ENCODE peak calls at places on chromosomes 7 and 10, in seven cellular contexts. W is cardiac muscle cell, D is GM23248, Q is mammary epithelial cell, V is OCI-LY7, L is NB4, B is right atrium auricular region. P is an unnamed sample.

GRCh38 chr7:133528796-133529195 is 275.9 kb downstream of the EXOC4 start:
- DNase-seq in W (no peak), D (no peak), Q (no peak), V (no peak), L (no peak), B (no peak), P (no peak)

GRCh38 chr7:7221602-7222038 is 39.3 kb downstream of the C1GALT1 start:
- DNase-seq in W (peak; percentile 83), D (peak; percentile 88), Q (peak; percentile 92), V (no peak), L (no peak), B (no peak), P (no peak)

GRCh38 chr7:47317537-47317936 is 264.4 kb downstream of the TNS3 start:
- DNase-seq in W (no peak), D (no peak), Q (no peak), V (no peak), L (no peak), B (no peak), P (no peak)

GRCh38 chr7:79810945-79811344 is 323.7 kb upstream of the GNAI1 start:
- DNase-seq in W (peak; percentile 22), D (no peak), Q (no peak), V (no peak), L (no peak), B (no peak), P (no peak)

GRCh38 chr7:46558482-46559193 is 637.6 kb upstream of the IGFBP3 start:
- DNase-seq in W (peak; percentile 48), D (peak; percentile 70), Q (peak; percentile 37), V (no peak), L (no peak), B (no peak), P (no peak)

GRCh38 chr7:113730309-113730955 is 188.4 kb downstream of the PPP1R3A start:
- DNase-seq in W (peak; percentile 53), D (peak; percentile 78), Q (peak; percentile 79), V (no peak), L (no peak), B (no peak), P (no peak)

GRCh38 chr10:84018826-84019225 is 120.5 kb upstream of the GHITM start:
- DNase-seq in W (no peak), D (no peak), Q (no peak), V (no peak), L (no peak), B (no peak), P (no peak)

GRCh38 chr10:119706521-119707278 is 19.1 kb upstream of the INPP5F start:
- DNase-seq in W (no peak), D (no peak), Q (no peak), V (no peak), L (peak; percentile 22), B (no peak), P (no peak)

GRCh38 chr7:101582971-101583370 is 46.1 kb downstream of the MYL10 start:
- DNase-seq in W (no peak), D (no peak), Q (no peak), V (no peak), L (no peak), B (no peak), P (no peak)

GRCh38 chr7:11486271-11486670 is 345.7 kb downstream of the THSD7A start:
- DNase-seq in W (peak; percentile 10), D (peak; percentile 7), Q (no peak), V (no peak), L (no peak), B (no peak), P (no peak)

DNA sequence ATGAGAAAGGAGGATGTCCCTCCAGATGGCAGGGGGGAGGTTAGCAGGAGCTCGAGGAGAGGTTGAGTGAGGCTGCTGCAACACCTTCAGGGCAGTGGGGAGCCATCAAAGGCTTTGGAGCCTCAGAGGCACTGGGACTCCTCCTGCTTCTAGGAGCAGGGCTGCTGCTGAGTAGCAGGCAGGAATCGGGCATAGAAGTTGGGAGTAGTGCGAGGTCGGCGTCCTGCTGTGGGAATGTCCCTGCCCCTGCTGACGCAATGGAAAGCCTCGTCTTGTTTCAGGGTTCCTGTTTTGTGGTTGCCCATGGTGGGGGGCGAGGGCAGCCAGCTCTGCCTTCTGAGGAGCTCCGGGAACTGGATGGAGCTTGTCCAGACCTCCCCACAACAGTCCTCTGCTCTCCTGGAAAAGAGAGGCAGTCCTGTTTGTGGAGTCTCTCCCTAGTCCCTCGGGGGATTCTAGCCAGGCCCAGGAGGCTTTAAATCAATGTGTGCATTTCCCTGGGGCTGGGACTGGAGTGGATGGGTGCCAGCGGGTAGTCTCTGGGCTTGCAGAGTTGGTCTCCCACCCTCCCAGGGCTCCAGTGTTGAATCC is 98.8 kb upstream of the PPIF start:
- DNase-seq in W (peak; percentile 68), D (no peak), Q (no peak), V (peak; percentile 43), L (peak; percentile 81), B (no peak), P (peak; percentile 60)
- H3K4me3 ChIP-seq in W (no peak overlapping the region), D (no peak overlapping the region), Q (no peak overlapping the region), V (peak overlapping the region; percentile 76), L (peak overlapping the region; percentile 22), B (no peak overlapping the region), P (peak overlapping the region; percentile 84)

GRCh38 chr10:123297175-123297574 is 143.0 kb downstream of the BUB3 start:
- DNase-seq in W (no peak), D (no peak), Q (no peak), V (no peak), L (no peak), B (no peak), P (no peak)

GRCh38 chr10:123295644-123296043 is 141.4 kb downstream of the BUB3 start:
- DNase-seq in W (no peak), D (no peak), Q (no peak), V (peak; percentile 16), L (peak; percentile 10), B (no peak), P (no peak)

GRCh38 chr10:123299598-123299997 is 145.4 kb downstream of the BUB3 start:
- DNase-seq in W (no peak), D (no peak), Q (no peak), V (no peak), L (no peak), B (no peak), P (no peak)

GRCh38 chr10:123301077-123301875 is 147.1 kb downstream of the BUB3 start:
- DNase-seq in W (peak; percentile 66), D (peak; percentile 69), Q (peak; percentile 39), V (no peak), L (peak; percentile 9), B (no peak), P (peak; percentile 38)

DNA sequence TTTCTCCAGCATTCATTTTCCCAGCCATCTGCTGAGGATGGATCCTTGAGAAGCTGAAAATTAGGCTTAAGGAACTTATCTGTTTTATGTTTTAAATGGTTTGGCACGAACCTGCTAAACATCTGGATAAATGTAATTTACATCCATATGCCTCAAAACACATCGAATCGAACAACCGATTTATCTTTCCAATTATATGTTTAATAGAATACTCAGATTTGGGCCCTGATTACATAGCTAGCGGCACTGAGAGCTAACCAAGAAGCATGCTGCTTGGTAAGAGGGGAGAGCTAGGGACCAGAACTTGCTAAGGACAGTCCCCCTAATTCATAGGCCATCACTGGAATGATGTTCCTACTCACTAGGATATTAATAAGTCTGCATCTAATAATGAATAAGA is 144.4 kb downstream of the BUB3 start:
- DNase-seq in W (no peak), D (no peak), Q (no peak), V (no peak), L (no peak), B (no peak), P (no peak)
- H3K4me3 ChIP-seq in W (no peak overlapping the region), D (no peak overlapping the region), Q (no peak overlapping the region), V (no peak overlapping the region), L (no peak overlapping the region), B (no peak overlapping the region), P (no peak overlapping the region)

DNA sequence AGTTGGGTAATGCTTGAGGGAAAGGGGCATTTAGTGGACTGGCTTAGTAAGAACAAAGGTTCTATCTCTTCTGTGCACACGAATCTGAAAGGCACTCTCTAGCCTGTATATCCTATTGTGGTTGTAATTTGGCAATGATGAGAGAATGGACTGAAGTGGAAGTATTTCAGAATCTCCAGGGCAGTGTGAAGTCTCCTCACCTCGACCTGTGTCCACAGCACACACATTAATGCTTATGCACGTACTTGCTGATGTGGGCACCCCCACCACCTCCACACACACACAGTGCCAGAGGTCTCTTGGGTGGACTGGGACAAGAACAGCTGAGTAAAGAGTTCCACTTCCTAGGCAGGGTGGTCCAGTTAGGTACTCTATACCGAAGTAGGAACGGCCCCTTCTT is 6.9 kb downstream of the SMC3 start:
- DNase-seq in W (peak; percentile 13), D (no peak), Q (no peak), V (no peak), L (no peak), B (no peak), P (no peak)
- H3K4me3 ChIP-seq in W (no peak overlapping the region), D (no peak overlapping the region), Q (no peak overlapping the region), V (no peak overlapping the region), L (no peak overlapping the region), B (no peak overlapping the region), P (no peak overlapping the region)

GRCh38 chr7:39911167-39911566 is 38.9 kb upstream of the CDK13 start:
- DNase-seq in W (no peak), D (no peak), Q (no peak), V (no peak), L (no peak), B (no peak), P (no peak)
- H3K4me3 ChIP-seq in W (no peak overlapping the region), D (no peak overlapping the region), Q (no peak overlapping the region), V (no peak overlapping the region), L (no peak overlapping the region), B (no peak overlapping the region), P (no peak overlapping the region)

GRCh38 chr7:27181795-27182275 is 3.2 kb downstream of the HOXA11 start:
- DNase-seq in W (no peak), D (peak; percentile 53), Q (no peak), V (no peak), L (no peak), B (no peak), P (no peak)
- H3K4me3 ChIP-seq in W (no peak overlapping the region), D (no peak overlapping the region), Q (no peak overlapping the region), V (no peak overlapping the region), L (no peak overlapping the region), B (no peak overlapping the region), P (no peak overlapping the region)

GRCh38 chr10:51960494-51960895 is 261.1 kb upstream of the CSTF2T start:
- DNase-seq in W (peak; percentile 77), D (peak; percentile 84), Q (peak; percentile 18), V (peak; percentile 45), L (peak; percentile 35), B (no peak), P (peak; percentile 37)

GRCh38 chr10:51956822-51957221 is 257.4 kb upstream of the CSTF2T start:
- DNase-seq in W (no peak), D (no peak), Q (no peak), V (no peak), L (no peak), B (no peak), P (no peak)

GRCh38 chr10:51951601-51952000 is 252.2 kb upstream of the CSTF2T start:
- DNase-seq in W (no peak), D (no peak), Q (no peak), V (no peak), L (no peak), B (no peak), P (no peak)

GRCh38 chr10:51950996-51951392 is 251.6 kb upstream of the CSTF2T start:
- DNase-seq in W (no peak), D (no peak), Q (no peak), V (no peak), L (no peak), B (no peak), P (no peak)

GRCh38 chr10:51955696-51956095 is 256.3 kb upstream of the CSTF2T start:
- DNase-seq in W (no peak), D (no peak), Q (no peak), V (no peak), L (no peak), B (no peak), P (no peak)
- H3K4me3 ChIP-seq in W (no peak overlapping the region), D (no peak overlapping the region), Q (no peak overlapping the region), V (no peak overlapping the region), L (no peak overlapping the region), B (no peak overlapping the region), P (no peak overlapping the region)

GRCh38 chr10:8069627-8070026 is 15.1 kb downstream of the GATA3 start:
- DNase-seq in W (no peak), D (no peak), Q (no peak), V (no peak), L (no peak), B (no peak), P (no peak)
- H3K4me3 ChIP-seq in W (no peak overlapping the region), D (no peak overlapping the region), Q (no peak overlapping the region), V (no peak overlapping the region), L (no peak overlapping the region), B (no peak overlapping the region), P (no peak overlapping the region)